ENCODE peak calls at places on chromosomes 6 and 20, in seven cellular contexts. K, U, Z, G, N, F and S are unnamed samples.
A peak's percentile ranks its signal among the peaks of the same experiment; 100 is the strongest.

GRCh38 chr6:166600932-166601331 is 14.5 kb upstream of the RAMACL start:
- DNase-seq in K (no peak), U (no peak), Z (no peak), G (no peak), N (no peak), F (no peak), S (no peak)

GRCh38 chr20:34915131-34915530 is 38.7 kb downstream of the ACSS2 start:
- DNase-seq in K (no peak), U (no peak), Z (no peak), G (no peak), N (no peak), F (no peak), S (no peak)

GRCh38 chr6:55449219-55449618 is 122.0 kb downstream of the GFRAL start:
- DNase-seq in K (no peak), U (no peak), Z (no peak), G (no peak), N (no peak), F (peak; percentile 42), S (no peak)

GRCh38 chr6:37059344-37060194 is 54.1 kb downstream of the FGD2 start:
- DNase-seq in K (peak; percentile 61), U (peak; percentile 97), Z (peak; percentile 98), G (no peak), N (peak; percentile 80), F (peak; percentile 95), S (peak; percentile 91)

GRCh38 chr20:61659652-61660346 is 405.9 kb downstream of the TAF4 start:
- DNase-seq in K (no peak), U (no peak), Z (no peak), G (no peak), N (peak; percentile 21), F (no peak), S (no peak)

GRCh38 chr6:90384720-90385119 is 88.1 kb upstream of the BACH2 start:
- DNase-seq in K (no peak), U (no peak), Z (no peak), G (no peak), N (no peak), F (no peak), S (no peak)

GRCh38 chr6:144195671-144196070 is 45.4 kb downstream of the STX11 start:
- DNase-seq in K (no peak), U (peak; percentile 62), Z (peak; percentile 90), G (no peak), N (no peak), F (peak; percentile 50), S (peak; percentile 23)

GRCh38 chr20:9413001-9413400 is 101.4 kb upstream of the LAMP5 start:
- DNase-seq in K (no peak), U (no peak), Z (no peak), G (no peak), N (peak; percentile 42), F (no peak), S (no peak)

DNA sequence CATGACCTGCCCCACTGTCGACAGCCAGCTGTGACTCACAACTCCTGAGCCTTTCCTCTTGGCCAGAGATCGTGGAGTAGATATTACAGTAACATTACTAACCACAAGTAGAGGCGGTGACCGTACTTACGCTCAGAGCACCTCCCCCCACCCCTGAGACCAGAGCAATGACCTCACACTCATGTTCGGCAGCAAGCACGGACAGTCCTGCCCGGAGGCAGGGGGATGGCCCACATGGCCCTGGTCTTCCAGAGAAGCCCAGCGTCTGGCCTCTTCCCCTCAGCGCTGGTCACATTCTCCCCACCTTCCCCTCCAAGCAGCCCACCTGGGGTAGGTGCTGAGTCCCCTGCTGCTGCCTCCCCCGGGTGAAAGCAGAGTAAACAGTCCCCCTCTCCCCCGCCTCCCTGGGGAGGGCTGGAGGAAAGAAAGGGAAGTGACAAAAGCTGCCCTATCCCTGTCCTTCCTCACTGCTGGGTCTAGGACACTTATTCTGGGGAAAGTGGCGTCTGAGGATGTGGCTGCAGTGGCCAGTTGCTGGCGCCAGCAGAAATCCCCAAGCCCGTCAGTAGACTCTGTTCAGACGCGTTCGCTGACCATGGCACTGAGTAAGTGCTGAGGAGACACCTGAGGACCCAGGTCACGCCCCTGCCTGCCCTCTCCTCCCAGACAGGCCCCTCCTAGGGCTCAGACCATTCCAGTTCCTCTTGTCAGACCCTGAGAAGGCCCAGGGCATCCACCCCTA is 68.5 kb downstream of the MRPL14 start:
- DNase-seq in K (peak; percentile 77), U (peak; percentile 100), Z (peak; percentile 99), G (peak; percentile 87), N (peak; percentile 91), F (peak; percentile 100), S (peak; percentile 99)
- H3K4me3 ChIP-seq in K (peak overlapping the region; percentile 34), U (no peak overlapping the region), Z (no peak overlapping the region), G (peak overlapping the region; percentile 41), N (no peak overlapping the region), F (no peak overlapping the region), S (no peak overlapping the region)

GRCh38 chr20:32189691-32190607 is 17.6 kb downstream of the PLAGL2 start:
- DNase-seq in K (peak; percentile 50), U (peak; percentile 11), Z (no peak), G (peak; percentile 71), N (peak; percentile 73), F (peak; percentile 46), S (no peak)

GRCh38 chr20:32191873-32192272 is 15.7 kb downstream of the PLAGL2 start:
- DNase-seq in K (no peak), U (peak; percentile 46), Z (no peak), G (no peak), N (no peak), F (no peak), S (no peak)

GRCh38 chr20:32189123-32189410 is 18.5 kb downstream of the PLAGL2 start:
- DNase-seq in K (no peak), U (no peak), Z (no peak), G (no peak), N (no peak), F (no peak), S (no peak)

GRCh38 chr20:32191422-32191821 is 16.1 kb downstream of the PLAGL2 start:
- DNase-seq in K (no peak), U (no peak), Z (no peak), G (peak; percentile 60), N (no peak), F (no peak), S (no peak)

DNA sequence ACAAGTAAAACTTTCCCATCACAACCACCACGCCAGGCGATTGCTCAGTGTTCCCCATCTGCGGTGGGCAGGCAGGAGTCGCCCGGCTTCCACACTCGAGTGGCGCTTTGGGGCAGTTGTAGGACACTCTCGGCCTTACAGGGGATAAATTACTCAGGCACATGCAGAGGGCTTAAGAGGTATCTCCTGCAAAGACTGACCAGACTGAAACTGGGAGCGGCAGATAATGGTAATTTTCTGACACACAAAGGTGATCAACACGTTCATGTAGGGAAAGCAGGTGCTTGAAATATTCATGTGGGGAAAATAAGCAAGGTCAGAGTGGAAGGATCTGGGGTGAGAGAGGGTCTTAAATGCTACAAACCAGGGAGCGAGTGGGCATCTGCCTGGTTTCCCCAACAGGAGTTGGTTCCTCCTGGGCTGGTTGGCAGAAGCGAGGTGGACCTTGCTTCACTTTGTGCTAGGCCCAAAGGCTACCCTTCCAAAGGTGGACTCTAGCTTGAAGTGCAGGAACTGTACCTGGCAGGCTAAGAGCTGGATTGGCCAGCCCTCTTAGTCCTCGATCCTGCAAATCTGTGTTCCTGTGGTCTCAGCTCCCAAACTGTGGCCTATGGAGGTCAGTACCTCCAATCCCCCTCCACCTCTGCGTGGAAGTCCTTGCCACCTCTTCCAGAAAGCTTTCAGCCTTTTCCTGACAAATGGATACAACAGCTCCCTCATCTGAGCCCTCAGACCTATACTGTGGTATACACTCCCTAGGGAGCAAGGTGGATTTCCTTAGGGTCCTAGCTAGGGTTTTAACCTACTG is 16.7 kb downstream of the PLAGL2 start:
- DNase-seq in K (no peak), U (no peak), Z (no peak), G (peak; percentile 62), N (no peak), F (peak; percentile 28), S (no peak)
- TF ChIP-seq CTCF in K (no peak), U (no peak), Z (no peak), G (no peak), N (no peak), F (no peak), S (no peak)

GRCh38 chr6:7906741-7907140 is 3.8 kb downstream of the TXNDC5 start:
- DNase-seq in K (no peak), U (no peak), Z (no peak), G (no peak), N (no peak), F (no peak), S (no peak)

GRCh38 chr6:7902867-7903266 is 7.7 kb downstream of the TXNDC5 start:
- DNase-seq in K (no peak), U (no peak), Z (no peak), G (no peak), N (no peak), F (no peak), S (no peak)

GRCh38 chr6:7905416-7905815 is 5.2 kb downstream of the TXNDC5 start:
- DNase-seq in K (no peak), U (peak; percentile 36), Z (no peak), G (no peak), N (no peak), F (peak; percentile 8), S (no peak)

GRCh38 chr6:7903673-7904072 is 6.9 kb downstream of the TXNDC5 start:
- DNase-seq in K (no peak), U (no peak), Z (no peak), G (no peak), N (no peak), F (no peak), S (no peak)

DNA sequence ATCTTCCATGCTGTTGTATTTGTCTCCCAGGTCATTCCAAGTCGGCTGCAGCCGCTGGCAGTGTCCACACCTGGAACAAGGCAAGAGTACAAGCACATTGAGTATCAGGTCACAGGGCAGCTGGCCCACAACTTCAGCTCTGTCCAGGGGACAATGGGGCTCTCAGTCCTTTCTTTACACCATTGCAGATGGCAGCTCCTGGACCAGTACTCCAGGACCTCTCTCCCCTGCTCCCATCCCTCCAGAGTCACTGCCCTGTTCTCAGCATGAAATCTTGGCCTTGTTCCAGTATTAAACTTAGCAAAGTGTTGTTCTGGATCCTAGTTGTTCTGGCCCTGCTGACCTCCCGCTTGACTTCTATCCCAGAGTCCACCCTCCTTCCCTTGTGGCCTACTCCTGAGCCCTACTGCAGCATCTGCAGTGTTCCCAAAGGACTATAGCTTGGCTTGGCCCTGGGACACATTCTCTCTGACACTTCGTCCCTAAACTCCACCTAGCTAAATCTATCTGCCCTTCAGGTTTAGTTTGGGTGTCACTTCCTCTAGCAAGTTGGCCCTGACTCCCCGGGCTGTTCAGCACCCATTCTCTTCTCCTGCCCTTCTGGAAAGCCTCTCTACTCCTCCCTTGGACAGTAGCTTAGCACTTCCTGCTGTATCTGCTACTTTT is 5.8 kb downstream of the TXNDC5 start:
- DNase-seq in K (no peak), U (no peak), Z (no peak), G (no peak), N (peak; percentile 66), F (no peak), S (no peak)
- H3K4me3 ChIP-seq in K (no peak overlapping the region), U (no peak overlapping the region), Z (no peak overlapping the region), G (no peak overlapping the region), N (no peak overlapping the region), F (no peak overlapping the region), S (no peak overlapping the region)

DNA sequence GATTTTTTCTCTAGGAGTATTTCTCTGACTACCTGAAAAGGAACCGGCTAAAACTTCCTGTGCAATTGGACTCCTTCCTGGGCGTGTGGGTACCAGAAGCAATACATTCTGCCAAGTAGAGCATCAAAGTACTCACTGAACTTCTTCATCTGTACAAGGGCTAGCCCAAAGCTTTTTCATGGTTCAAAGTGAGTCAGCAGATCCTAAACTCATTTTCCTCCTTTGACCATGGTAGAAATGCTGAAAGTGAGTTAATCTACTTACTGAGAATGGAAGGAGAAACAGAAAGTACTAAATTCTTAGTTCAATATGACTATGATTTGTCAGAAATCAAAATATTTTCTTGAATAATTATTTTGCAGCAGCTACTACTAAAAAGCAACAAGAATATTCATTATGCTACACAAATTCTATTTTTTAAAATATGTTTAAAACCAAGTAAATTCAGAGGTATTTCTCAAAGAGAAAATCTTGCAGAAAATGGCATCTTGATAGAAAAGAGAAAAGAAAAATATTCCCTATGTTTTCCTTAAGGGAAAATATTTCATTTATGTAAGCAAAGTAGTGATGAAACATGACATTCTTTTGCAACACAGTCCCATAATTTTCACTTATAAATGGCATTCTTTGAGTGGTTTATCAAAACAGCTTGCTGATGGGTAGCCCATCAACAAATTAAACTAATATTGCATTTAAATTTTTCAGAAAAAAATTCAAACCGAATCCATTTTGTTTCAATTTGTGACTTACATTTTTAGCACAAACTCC is 3.7 kb upstream of the BEND6 start:
- DNase-seq in K (no peak), U (no peak), Z (no peak), G (no peak), N (no peak), F (peak; percentile 31), S (no peak)
- TF ChIP-seq CTCF in K (no peak), U (no peak), Z (no peak), G (no peak), N (no peak), F (no peak), S (no peak)